ENCODE peak calls at places on chromosomes 1 and 21, in nine cellular contexts. O is GM04504; S is stimulated activated CD8-positive, alpha-beta memory T cell treated with anti-CD3 and anti-CD28 coated beads, Interleukin-4, amount 100 ng/mL, for 24 hours; F is T-helper 9 cell; T is NCI-H146; H is right lobe of liver; J is AG09319; W is activated naive CD4-positive, alpha-beta T cell; E is nephron progenitor cell. A is an unnamed sample.

GRCh38 chr1:181855380-181855779 is 206.1 kb downstream of the ZNF648 start:
- DNase-seq in O (no peak), S (no peak), F (no peak), T (no peak), H (no peak), J (no peak), W (no peak), E (no peak), A (no peak)

GRCh38 chr1:157403203-157403602 is 149.1 kb downstream of the FCRL5 start:
- DNase-seq in O (no peak), S (no peak), F (no peak), T (no peak), H (no peak), J (no peak), W (no peak), E (no peak), A (peak)

GRCh38 chr1:32872189-32872898 is 1.6 kb upstream of the FNDC5 start:
- DNase-seq in O (no peak), S (peak), F (peak), T (peak), H (peak), J (no peak), W (peak), E (peak), A (peak)

GRCh38 chr1:23101101-23101827 is 67.4 kb downstream of the LUZP1 start:
- DNase-seq in O (no peak), S (no peak), F (no peak), T (no peak), H (no peak), J (no peak), W (no peak), E (no peak), A (no peak)

GRCh38 chr1:200670215-200671118 is 760 bp upstream of the DDX59 start:
- DNase-seq in O (no peak), S (peak), F (no peak), T (peak), H (peak), J (no peak), W (no peak), E (no peak), A (no peak)

GRCh38 chr1:172167801-172168596 is 252.5 kb upstream of the C1orf105 start:
- DNase-seq in O (peak), S (no peak), F (no peak), T (peak), H (no peak), J (peak), W (no peak), E (no peak), A (no peak)

GRCh38 chr1:61084560-61084991 is 2.2 kb downstream of the NFIA start:
- DNase-seq in O (no peak), S (no peak), F (no peak), T (no peak), H (no peak), J (no peak), W (no peak), E (no peak), A (no peak)

GRCh38 chr1:94258873-94259331 is 21.5 kb upstream of the ARHGAP29 start:
- DNase-seq in O (peak), S (no peak), F (no peak), T (no peak), H (peak), J (peak), W (no peak), E (no peak), A (peak)

GRCh38 chr1:116832268-116832931 is 77.3 kb upstream of the PTGFRN start:
- DNase-seq in O (no peak), S (no peak), F (no peak), T (no peak), H (no peak), J (no peak), W (no peak), E (no peak), A (no peak)

GRCh38 chr21:21632926-21633325 is 634.7 kb downstream of the NCAM2 start:
- DNase-seq in O (no peak), S (no peak), F (no peak), T (no peak), H (no peak), J (no peak), W (no peak), E (no peak), A (no peak)

GRCh38 chr1:3453891-3454810 is at the start of gene ARHGEF16:
- DNase-seq in O (peak), S (no peak), F (peak), T (peak), H (peak), J (no peak), W (no peak), E (peak), A (peak)

GRCh38 chr1:199701731-199702130 is 325.8 kb upstream of the NR5A2 start:
- DNase-seq in O (no peak), S (no peak), F (no peak), T (no peak), H (no peak), J (no peak), W (no peak), E (no peak), A (no peak)

GRCh38 chr21:38875694-38876492 is 70.2 kb downstream of the ETS2 start:
- DNase-seq in O (no peak), S (no peak), F (no peak), T (no peak), H (no peak), J (peak), W (no peak), E (no peak), A (no peak)

GRCh38 chr1:151130837-151131586 is 15.4 kb downstream of the SEMA6C start:
- DNase-seq in O (peak), S (peak), F (peak), T (peak), H (peak), J (peak), W (peak), E (peak), A (no peak)

GRCh38 chr1:30196872-30197615 is 526.3 kb downstream of the MATN1 start:
- DNase-seq in O (no peak), S (no peak), F (no peak), T (no peak), H (no peak), J (no peak), W (no peak), E (no peak), A (peak)

GRCh38 chr1:53025034-53025777 is 36.8 kb upstream of the PODN start:
- DNase-seq in O (peak), S (no peak), F (no peak), T (peak), H (peak), J (peak), W (no peak), E (peak), A (peak)

GRCh38 chr1:25360596-25361581 is 22.8 kb downstream of the TMEM50A start:
- DNase-seq in O (peak), S (no peak), F (no peak), T (no peak), H (no peak), J (no peak), W (no peak), E (no peak), A (peak)

GRCh38 chr1:6129313-6129712 is 50.8 kb downstream of the CHD5 start:
- DNase-seq in O (no peak), S (no peak), F (no peak), T (no peak), H (no peak), J (no peak), W (no peak), E (no peak), A (no peak)

GRCh38 chr1:22150923-22151322 is 8.0 kb upstream of the WNT4 start:
- DNase-seq in O (no peak), S (no peak), F (no peak), T (no peak), H (no peak), J (no peak), W (no peak), E (no peak), A (no peak)

GRCh38 chr1:233020441-233020840 is 70.0 kb downstream of the NTPCR start:
- DNase-seq in O (no peak), S (no peak), F (no peak), T (no peak), H (no peak), J (no peak), W (no peak), E (no peak), A (no peak)

GRCh38 chr1:87044840-87045239 is 130.4 kb downstream of the HS2ST1 start:
- DNase-seq in O (no peak), S (no peak), F (no peak), T (no peak), H (no peak), J (no peak), W (no peak), E (no peak), A (no peak)

GRCh38 chr1:192763756-192764155 is 45.1 kb upstream of the RGS2 start:
- DNase-seq in O (peak), S (no peak), F (no peak), T (no peak), H (no peak), J (peak), W (no peak), E (no peak), A (no peak)

GRCh38 chr1:14363191-14363590 is 235.3 kb upstream of the KAZN start:
- DNase-seq in O (no peak), S (no peak), F (no peak), T (no peak), H (no peak), J (no peak), W (no peak), E (no peak), A (no peak)

GRCh38 chr1:234440348-234440747 is 38.6 kb downstream of the TARBP1 start:
- DNase-seq in O (no peak), S (no peak), F (no peak), T (no peak), H (no peak), J (no peak), W (no peak), E (no peak), A (no peak)

GRCh38 chr1:27643626-27644368 is 8.8 kb upstream of the FGR start:
- DNase-seq in O (no peak), S (peak), F (peak), T (peak), H (no peak), J (no peak), W (peak), E (peak), A (peak)

GRCh38 chr1:228178737-228179720 is 13.4 kb downstream of the IBA57 start:
- DNase-seq in O (no peak), S (no peak), F (no peak), T (no peak), H (no peak), J (no peak), W (no peak), E (no peak), A (no peak)

GRCh38 chr1:244112646-244113045 is 61.6 kb downstream of the ZBTB18 start:
- DNase-seq in O (peak), S (no peak), F (no peak), T (no peak), H (no peak), J (no peak), W (no peak), E (no peak), A (no peak)

GRCh38 chr1:6873298-6874015 is 88.2 kb downstream of the CAMTA1 start:
- DNase-seq in O (no peak), S (no peak), F (no peak), T (no peak), H (no peak), J (no peak), W (no peak), E (no peak), A (no peak)

GRCh38 chr21:45286671-45287437 is 841 bp downstream of the POFUT2 start:
- DNase-seq in O (no peak), S (no peak), F (no peak), T (no peak), H (no peak), J (no peak), W (no peak), E (peak), A (no peak)

GRCh38 chr1:157135646-157136045 is 2.5 kb downstream of the ETV3 start:
- DNase-seq in O (no peak), S (no peak), F (no peak), T (no peak), H (no peak), J (no peak), W (no peak), E (no peak), A (no peak)

GRCh38 chr1:8136766-8137165 is 110.7 kb upstream of the ERRFI1 start:
- DNase-seq in O (no peak), S (no peak), F (no peak), T (no peak), H (no peak), J (no peak), W (no peak), E (no peak), A (no peak)

GRCh38 chr1:197391303-197392226 is 123.5 kb downstream of the CRB1 start:
- DNase-seq in O (no peak), S (no peak), F (no peak), T (no peak), H (no peak), J (no peak), W (no peak), E (no peak), A (no peak)

GRCh38 chr1:1628656-1629429 is 3.1 kb upstream of the MMP23B start:
- DNase-seq in O (no peak), S (no peak), F (peak), T (no peak), H (peak), J (no peak), W (no peak), E (no peak), A (no peak)

GRCh38 chr1:41633764-41634163 is 149.3 kb upstream of the EDN2 start:
- DNase-seq in O (no peak), S (no peak), F (no peak), T (no peak), H (no peak), J (no peak), W (no peak), E (no peak), A (no peak)

GRCh38 chr1:37449936-37450335 is 24.4 kb upstream of the ZC3H12A start:
- DNase-seq in O (no peak), S (no peak), F (no peak), T (no peak), H (no peak), J (no peak), W (no peak), E (no peak), A (no peak)

A was measured in MG63.